ENCODE peak calls at places on chromosome 3, in five cellular contexts. One of them, this sample, is unnamed.

GRCh38 chr3:129611812-129612349 is 5.4 kb upstream of the PLXND1 start:
- DNase-seq in breast epithelium: no peak
- DNase-seq in CD8-positive, alpha-beta T cell: no peak
- DNase-seq in ovary: no peak
- DNase-seq in T-helper 9 cell: no peak
- DNase-seq in this sample: no peak

GRCh38 chr3:25648107-25648535 is 16.6 kb downstream of the TOP2B start:
- DNase-seq in breast epithelium: peak; percentile 39
- DNase-seq in CD8-positive, alpha-beta T cell: peak; percentile 75
- DNase-seq in ovary: peak; percentile 58
- DNase-seq in T-helper 9 cell: peak; percentile 81
- DNase-seq in this sample: peak; percentile 79

GRCh38 chr3:5567113-5567512 is 379.6 kb downstream of the EDEM1 start:
- DNase-seq in breast epithelium: no peak
- DNase-seq in CD8-positive, alpha-beta T cell: no peak
- DNase-seq in ovary: no peak
- DNase-seq in T-helper 9 cell: no peak
- DNase-seq in this sample: no peak

GRCh38 chr3:10337323-10338163 is 16.6 kb upstream of the SEC13 start:
- DNase-seq in breast epithelium: no peak
- DNase-seq in CD8-positive, alpha-beta T cell: no peak
- DNase-seq in ovary: no peak
- DNase-seq in T-helper 9 cell: no peak
- DNase-seq in this sample: no peak

GRCh38 chr3:16927485-16927884 is 42.7 kb downstream of the PLCL2 start:
- DNase-seq in breast epithelium: no peak
- DNase-seq in CD8-positive, alpha-beta T cell: no peak
- DNase-seq in ovary: no peak
- DNase-seq in T-helper 9 cell: no peak
- DNase-seq in this sample: no peak

GRCh38 chr3:64761729-64762432 is 74.1 kb upstream of the ADAMTS9 start:
- DNase-seq in breast epithelium: no peak
- DNase-seq in CD8-positive, alpha-beta T cell: no peak
- DNase-seq in ovary: no peak
- DNase-seq in T-helper 9 cell: no peak
- DNase-seq in this sample: no peak

GRCh38 chr3:4693620-4694019 is 200.5 kb downstream of the ITPR1 start:
- DNase-seq in breast epithelium: no peak
- DNase-seq in CD8-positive, alpha-beta T cell: no peak
- DNase-seq in ovary: no peak
- DNase-seq in T-helper 9 cell: no peak
- DNase-seq in this sample: no peak

GRCh38 chr3:50303038-50303815 is at the start of gene HYAL1:
- DNase-seq in breast epithelium: no peak
- DNase-seq in CD8-positive, alpha-beta T cell: no peak
- DNase-seq in ovary: peak; percentile 75
- DNase-seq in T-helper 9 cell: no peak
- DNase-seq in this sample: peak; percentile 48

GRCh38 chr3:173892547-173892946 is 495.0 kb downstream of the NLGN1 start:
- DNase-seq in breast epithelium: no peak
- DNase-seq in CD8-positive, alpha-beta T cell: no peak
- DNase-seq in ovary: no peak
- DNase-seq in T-helper 9 cell: no peak
- DNase-seq in this sample: no peak

GRCh38 chr3:52742418-52743041 is 28.2 kb downstream of the NEK4 start:
- DNase-seq in breast epithelium: no peak
- DNase-seq in CD8-positive, alpha-beta T cell: no peak
- DNase-seq in ovary: no peak
- DNase-seq in T-helper 9 cell: no peak
- DNase-seq in this sample: peak; percentile 40